ENCODE peak calls at places on chromosome 10, in five cellular contexts. One of them, this sample, is unnamed.

GRCh38 chr10:63264852-63265617 is 131.9 kb downstream of the NRBF2 start:
- DNase-seq in skeletal muscle cell: peak
- DNase-seq in GM04503: no peak
- DNase-seq in posterior vena cava: no peak
- DNase-seq in non-pigmented ciliary epithelial cell: no peak
- DNase-seq in this sample: no peak

GRCh38 chr10:3538291-3538849 is 246.6 kb downstream of the KLF6 start:
- DNase-seq in skeletal muscle cell: no peak
- DNase-seq in GM04503: no peak
- DNase-seq in posterior vena cava: no peak
- DNase-seq in non-pigmented ciliary epithelial cell: no peak
- DNase-seq in this sample: no peak

GRCh38 chr10:89702121-89702480 is 711 bp downstream of the KIF20B start:
- DNase-seq in skeletal muscle cell: no peak
- DNase-seq in GM04503: no peak
- DNase-seq in posterior vena cava: no peak
- DNase-seq in non-pigmented ciliary epithelial cell: no peak
- DNase-seq in this sample: no peak

GRCh38 chr10:5447611-5448071 is 35.3 kb downstream of the NET1 start:
- DNase-seq in skeletal muscle cell: no peak
- DNase-seq in GM04503: no peak
- DNase-seq in posterior vena cava: no peak
- DNase-seq in non-pigmented ciliary epithelial cell: no peak
- DNase-seq in this sample: no peak

GRCh38 chr10:92839191-92840085 is 8.9 kb upstream of the EXOC6 start:
- DNase-seq in skeletal muscle cell: no peak
- DNase-seq in GM04503: no peak
- DNase-seq in posterior vena cava: peak
- DNase-seq in non-pigmented ciliary epithelial cell: no peak
- DNase-seq in this sample: no peak

GRCh38 chr10:132548106-132548823 is 10.7 kb downstream of the INPP5A start:
- DNase-seq in skeletal muscle cell: no peak
- DNase-seq in GM04503: no peak
- DNase-seq in posterior vena cava: peak
- DNase-seq in non-pigmented ciliary epithelial cell: no peak
- DNase-seq in this sample: no peak

GRCh38 chr10:87093461-87094372 is 926 bp downstream of the GLUD1 start:
- DNase-seq in skeletal muscle cell: no peak
- DNase-seq in GM04503: no peak
- DNase-seq in posterior vena cava: peak
- DNase-seq in non-pigmented ciliary epithelial cell: no peak
- DNase-seq in this sample: no peak

GRCh38 chr10:33952692-33953360 is 618.4 kb upstream of the NRP1 start:
- DNase-seq in skeletal muscle cell: peak
- DNase-seq in GM04503: no peak
- DNase-seq in posterior vena cava: no peak
- DNase-seq in non-pigmented ciliary epithelial cell: peak
- DNase-seq in this sample: no peak

GRCh38 chr10:97196213-97197029 is 10.7 kb upstream of the SLIT1 start:
- DNase-seq in skeletal muscle cell: no peak
- DNase-seq in GM04503: no peak
- DNase-seq in posterior vena cava: peak
- DNase-seq in non-pigmented ciliary epithelial cell: peak
- DNase-seq in this sample: no peak

GRCh38 chr10:122348512-122348911 is 26.0 kb upstream of the PLEKHA1 start:
- DNase-seq in skeletal muscle cell: no peak
- DNase-seq in GM04503: no peak
- DNase-seq in posterior vena cava: peak
- DNase-seq in non-pigmented ciliary epithelial cell: no peak
- DNase-seq in this sample: no peak

GRCh38 chr10:104707602-104708160 is 66.6 kb downstream of the SORCS3 start:
- DNase-seq in skeletal muscle cell: no peak
- DNase-seq in GM04503: no peak
- DNase-seq in posterior vena cava: no peak
- DNase-seq in non-pigmented ciliary epithelial cell: no peak
- DNase-seq in this sample: no peak

GRCh38 chr10:123896217-123896927 is 4.8 kb upstream of the CPXM2 start:
- DNase-seq in skeletal muscle cell: no peak
- DNase-seq in GM04503: no peak
- DNase-seq in posterior vena cava: no peak
- DNase-seq in non-pigmented ciliary epithelial cell: no peak
- DNase-seq in this sample: no peak

GRCh38 chr10:14114791-14115190 is 215.9 kb downstream of the FRMD4A start:
- DNase-seq in skeletal muscle cell: no peak
- DNase-seq in GM04503: no peak
- DNase-seq in posterior vena cava: no peak
- DNase-seq in non-pigmented ciliary epithelial cell: no peak
- DNase-seq in this sample: no peak

GRCh38 chr10:73931767-73932624 is 21.1 kb downstream of the PLAU start:
- DNase-seq in skeletal muscle cell: no peak
- DNase-seq in GM04503: no peak
- DNase-seq in posterior vena cava: no peak
- DNase-seq in non-pigmented ciliary epithelial cell: no peak
- DNase-seq in this sample: no peak

GRCh38 chr10:670990-671389 is 18.5 kb downstream of the DIP2C start:
- DNase-seq in skeletal muscle cell: no peak
- DNase-seq in GM04503: no peak
- DNase-seq in posterior vena cava: peak
- DNase-seq in non-pigmented ciliary epithelial cell: no peak
- DNase-seq in this sample: peak

GRCh38 chr10:50544857-50545429 is 78.8 kb downstream of the SGMS1 start:
- DNase-seq in skeletal muscle cell: no peak
- DNase-seq in GM04503: no peak
- DNase-seq in posterior vena cava: no peak
- DNase-seq in non-pigmented ciliary epithelial cell: no peak
- DNase-seq in this sample: no peak

GRCh38 chr10:8056891-8057331 is 2.4 kb downstream of the GATA3 start:
- DNase-seq in skeletal muscle cell: no peak
- DNase-seq in GM04503: no peak
- DNase-seq in posterior vena cava: no peak
- DNase-seq in non-pigmented ciliary epithelial cell: no peak
- DNase-seq in this sample: no peak

GRCh38 chr10:6201511-6201975 is 1.2 kb upstream of the PFKFB3 start:
- DNase-seq in skeletal muscle cell: peak
- DNase-seq in GM04503: no peak
- DNase-seq in posterior vena cava: peak
- DNase-seq in non-pigmented ciliary epithelial cell: no peak
- DNase-seq in this sample: no peak

GRCh38 chr10:338176-339037 is 203.2 kb downstream of the ZMYND11 start:
- DNase-seq in skeletal muscle cell: no peak
- DNase-seq in GM04503: no peak
- DNase-seq in posterior vena cava: no peak
- DNase-seq in non-pigmented ciliary epithelial cell: no peak
- DNase-seq in this sample: no peak

GRCh38 chr10:33115720-33116119 is 157.7 kb upstream of the ITGB1 start:
- DNase-seq in skeletal muscle cell: no peak
- DNase-seq in GM04503: no peak
- DNase-seq in posterior vena cava: no peak
- DNase-seq in non-pigmented ciliary epithelial cell: no peak
- DNase-seq in this sample: no peak